ENCODE peak calls at places on chromosomes 5 and 9, in four cellular contexts. V is HCT116, L is spleen, G is sigmoid colon. R is an unnamed sample. For H3K9me3, the result is how much of the 10 kb centered on the place peaks cover.

GRCh38 chr5:131511934-131512333 is 123.1 kb downstream of the RAPGEF6 start:
- DNase-seq in L (no peak), G (no peak), V (no peak), R (no peak)

GRCh38 chr9:124030969-124031451 is 19.4 kb downstream of the LHX2 start:
- DNase-seq in V (no peak), L (no peak), G (no peak), R (no peak)

GRCh38 chr5:137148128-137148527 is 351.0 kb downstream of the SPOCK1 start:
- DNase-seq in G (no peak), L (no peak), V (no peak), R (no peak)

GRCh38 chr9:14058078-14058688 is 255.8 kb downstream of the NFIB start:
- DNase-seq in V (no peak), L (no peak), G (no peak), R (no peak)

GRCh38 chr9:31908158-31908890 is 476.1 kb upstream of the ACO1 start:
- DNase-seq in V (peak), G (no peak), L (no peak), R (peak)

GRCh38 chr5:163867324-163867723 is 361.9 kb downstream of the MAT2B start:
- DNase-seq in V (no peak), L (no peak), G (no peak), R (no peak)

GRCh38 chr9:94799578-94800264 is 73.2 kb downstream of the AOPEP start:
- DNase-seq in V (no peak), G (no peak), L (no peak), R (no peak)

GRCh38 chr9:34988218-34989055 is 1.1 kb upstream of the DNAJB5 start:
- DNase-seq in L (peak), G (no peak), V (no peak), R (no peak)

GRCh38 chr9:114284316-114285060 is 38.4 kb upstream of the ORM1 start:
- DNase-seq in L (peak), V (no peak), G (peak), R (no peak)

GRCh38 chr5:175096469-175097185 is 347.4 kb downstream of the DRD1 start:
- DNase-seq in G (no peak), V (no peak), L (no peak), R (no peak)

GRCh38 chr9:96566401-96567202 is 53.0 kb downstream of the CDC14B start:
- DNase-seq in V (peak), L (peak), G (peak), R (no peak)
- TF ChIP-seq POLR2AphosphoS5 in V (no peak), L (peak), G (no peak), R (no peak)

GRCh38 chr5:141150993-141151325 is 1.1 kb downstream of the PCDHB6 start:
- DNase-seq in V (no peak), L (no peak), G (no peak), R (no peak)
- H3K9me3 ChIP-seq in V (under half), L (half or more), G (under half), R (under half)

DNA sequence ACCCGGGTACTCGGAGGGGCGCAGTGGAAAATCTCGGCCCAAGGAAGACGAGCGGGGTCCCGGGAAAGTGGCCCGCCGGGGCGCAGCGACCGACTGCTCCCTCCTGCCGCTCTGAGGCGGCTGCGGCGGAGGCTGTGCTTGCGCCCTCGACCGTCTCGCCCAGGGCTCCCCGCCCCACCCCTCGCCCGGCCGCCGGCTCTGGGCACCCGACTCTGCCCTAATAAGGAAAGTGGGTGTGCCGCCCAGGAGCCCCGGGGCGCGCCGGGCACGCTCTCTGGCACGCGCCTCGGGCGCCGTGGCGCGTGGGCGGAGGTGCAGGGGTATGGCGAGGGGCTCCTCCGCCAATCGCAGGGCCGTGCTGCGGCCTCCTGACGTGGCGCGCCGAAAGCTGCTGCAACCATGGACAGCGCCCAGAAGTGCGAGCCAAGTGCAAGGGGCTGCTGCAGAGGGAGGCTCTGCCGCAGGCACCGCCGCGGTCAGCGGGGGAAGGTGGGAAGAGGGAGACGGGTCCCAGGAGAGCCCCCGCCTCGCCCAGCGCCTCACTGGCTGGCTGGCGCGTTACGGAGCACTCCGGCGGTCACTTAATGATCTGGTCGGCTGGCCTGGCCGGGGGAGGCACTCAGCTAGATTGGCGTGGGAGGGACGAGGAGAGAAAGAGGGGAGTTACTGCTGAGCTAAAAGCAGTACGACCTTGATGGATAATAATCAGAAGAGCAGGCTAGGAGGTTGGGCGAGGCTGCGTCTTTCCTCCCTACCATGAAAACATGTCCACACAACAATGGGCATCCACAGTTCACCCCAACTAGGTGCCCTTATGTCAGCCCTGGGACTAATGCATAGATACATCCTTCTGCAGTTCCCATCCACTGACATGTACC is at the start of gene PRUNE2:
- DNase-seq in G (peak), V (no peak), L (no peak), R (no peak)
- TF ChIP-seq POLR2AphosphoS5 in G (peak), V (no peak), L (no peak), R (no peak)

DNA sequence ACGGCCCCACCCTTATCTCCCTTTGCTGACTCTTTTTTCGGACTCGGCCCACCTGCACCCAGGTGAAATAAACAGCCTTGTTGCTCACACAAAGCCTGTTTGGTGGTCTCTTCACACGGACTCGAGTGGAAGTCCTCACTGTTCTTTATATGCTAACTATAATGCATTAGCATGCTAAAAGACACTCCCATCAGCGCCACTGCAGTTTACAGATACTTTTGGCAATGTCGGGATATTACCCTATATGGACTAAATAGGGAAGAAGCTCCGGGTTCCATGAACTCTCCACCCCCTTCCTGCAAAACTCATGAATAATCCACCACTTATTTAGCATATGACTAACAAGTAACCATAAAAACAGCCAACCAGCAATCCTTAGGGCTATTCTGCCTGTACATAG is 426.2 kb upstream of the PTPRD start:
- DNase-seq in L (no peak), V (no peak), G (no peak), R (no peak)
- H3K9me3 ChIP-seq in L (under half), V (under half), G (under half), R (under half)

GRCh38 chr5:116772152-116772501 is 197.5 kb upstream of the SEMA6A start:
- DNase-seq in G (no peak), L (no peak), V (no peak), R (no peak)

GRCh38 chr5:116771466-116772151 is 197.0 kb upstream of the SEMA6A start:
- DNase-seq in G (no peak), L (no peak), V (no peak), R (no peak)

GRCh38 chr5:116778015-116778414 is 203.4 kb upstream of the SEMA6A start:
- DNase-seq in V (no peak), G (no peak), L (no peak), R (no peak)

GRCh38 chr5:116769470-116769869 is 194.8 kb upstream of the SEMA6A start:
- DNase-seq in G (no peak), L (no peak), V (no peak), R (no peak)

DNA sequence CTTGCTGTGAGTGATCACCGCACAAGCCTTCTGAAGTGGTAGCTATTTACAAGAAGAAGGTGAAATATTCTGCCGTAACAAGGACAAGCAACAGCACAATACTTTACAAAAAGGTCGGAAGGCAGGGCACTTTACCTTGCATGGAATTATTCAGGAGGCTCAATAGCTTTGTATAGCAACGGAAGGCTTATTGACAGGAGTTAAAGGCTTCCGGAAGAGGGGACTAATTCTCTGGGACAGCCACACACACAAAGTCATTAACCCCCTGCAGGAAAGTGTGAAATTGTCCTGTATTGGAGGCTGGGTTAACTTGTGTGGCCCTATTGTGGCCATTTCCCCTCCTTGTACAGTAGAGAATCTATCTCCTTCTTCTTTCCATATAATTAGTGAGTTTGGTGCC is 199.3 kb upstream of the SEMA6A start:
- DNase-seq in L (no peak), V (no peak), G (no peak), R (no peak)
- TF ChIP-seq POLR2AphosphoS5 in L (no peak), V (no peak), G (no peak), R (no peak)

GRCh38 chr5:3893527-3893926 is 297.9 kb downstream of the IRX1 start:
- DNase-seq in V (no peak), L (no peak), G (no peak), R (no peak)

GRCh38 chr5:3899093-3899492 is 303.5 kb downstream of the IRX1 start:
- DNase-seq in G (no peak), L (no peak), V (no peak), R (no peak)

GRCh38 chr5:3896098-3896497 is 300.5 kb downstream of the IRX1 start:
- DNase-seq in L (no peak), V (no peak), G (no peak), R (no peak)

GRCh38 chr5:3891118-3891517 is 295.5 kb downstream of the IRX1 start:
- DNase-seq in G (no peak), V (no peak), L (no peak), R (no peak)

DNA sequence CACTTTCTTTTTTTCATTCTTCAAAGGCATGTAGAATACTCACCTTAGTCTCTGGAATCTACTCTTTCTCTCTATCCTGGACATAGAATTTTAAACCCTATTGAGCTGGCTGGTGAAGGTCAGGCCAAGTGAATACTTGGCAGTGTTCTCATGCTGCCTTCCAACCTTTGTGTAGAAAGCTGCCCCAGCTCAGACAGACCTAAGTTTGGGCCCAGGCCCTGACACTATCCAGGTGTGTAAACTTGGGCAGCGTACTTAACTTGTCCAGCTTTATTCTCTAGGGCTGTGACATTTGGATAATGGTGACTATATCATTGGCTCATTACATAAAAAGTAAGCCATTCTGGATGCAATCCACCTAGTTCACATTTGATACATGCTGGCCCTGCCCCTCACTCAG is 298.3 kb downstream of the IRX1 start:
- DNase-seq in V (no peak), L (no peak), G (no peak), R (no peak)
- H3K9me3 ChIP-seq in V (under half), L (under half), G (under half), R (under half)